ENCODE peak calls at places on chromosomes 12 and 14, in four cellular contexts. U, Q, L and C are unnamed samples. For H3K27me3, the result is how much of the 10 kb centered on the place peaks cover.

GRCh38 chr12:132445884-132446471 is 44.0 kb upstream of the FBRSL1 start:
- DNase-seq in U (peak), Q (no peak), L (peak), C (peak)

GRCh38 chr12:29695026-29695425 is 88.7 kb downstream of the TMTC1 start:
- DNase-seq in U (no peak), Q (no peak), L (no peak), C (no peak)

GRCh38 chr12:2959508-2960431 is 573 bp downstream of the TEAD4 start:
- DNase-seq in U (peak), Q (no peak), L (peak), C (peak)

GRCh38 chr12:95605087-95605486 is 53.8 kb upstream of the USP44 start:
- DNase-seq in U (no peak), Q (no peak), L (peak), C (no peak)

GRCh38 chr14:80208426-80208950 is 2.8 kb downstream of the DIO2 start:
- DNase-seq in U (no peak), Q (no peak), L (no peak), C (no peak)

GRCh38 chr14:71266994-71267636 is 359.9 kb downstream of the PCNX1 start:
- DNase-seq in U (no peak), Q (no peak), L (peak), C (no peak)

GRCh38 chr14:21071225-21072041 is 1.3 kb downstream of the ARHGEF40 start:
- DNase-seq in U (peak), Q (peak), L (peak), C (peak)

GRCh38 chr12:94427520-94428381 is 31.9 kb downstream of the CEP83 start:
- DNase-seq in U (peak), Q (no peak), L (peak), C (no peak)

GRCh38 chr12:69136931-69137613 is 102.3 kb upstream of the CPSF6 start:
- DNase-seq in U (no peak), Q (no peak), L (no peak), C (no peak)

GRCh38 chr14:71665157-71665556 is 267.1 kb upstream of the RGS6 start:
- DNase-seq in U (no peak), Q (no peak), L (peak), C (no peak)

GRCh38 chr14:33068626-33069025 is 129.9 kb downstream of the NPAS3 start:
- DNase-seq in U (no peak), Q (no peak), L (no peak), C (no peak)

GRCh38 chr14:23319746-23320583 is 1.3 kb upstream of the PABPN1 start:
- DNase-seq in U (no peak), Q (no peak), L (no peak), C (no peak)

GRCh38 chr14:36009643-36010042 is 166.9 kb downstream of the PTCSC3 start:
- DNase-seq in U (no peak), Q (no peak), L (no peak), C (no peak)

GRCh38 chr14:105490318-105490571 is 801 bp upstream of the TEDC1 start:
- DNase-seq in U (peak), Q (no peak), L (no peak), C (no peak)

GRCh38 chr14:35287481-35288013 is 4.6 kb upstream of the PSMA6 start:
- DNase-seq in U (no peak), Q (peak), L (no peak), C (peak)

GRCh38 chr12:103524238-103524875 is 28.6 kb upstream of the C12orf42 start:
- DNase-seq in U (no peak), Q (no peak), L (no peak), C (no peak)

GRCh38 chr12:29709641-29710040 is 74.1 kb downstream of the TMTC1 start:
- DNase-seq in U (no peak), Q (no peak), L (no peak), C (no peak)

GRCh38 chr12:80186727-80187217 is 87.4 kb downstream of the OTOGL start:
- DNase-seq in U (peak), Q (peak), L (peak), C (peak)

GRCh38 chr12:71947645-71948105 is 9.0 kb downstream of the TPH2 start:
- DNase-seq in U (no peak), Q (peak), L (peak), C (no peak)

GRCh38 chr14:54435500-54435981 is 5.6 kb downstream of the CNIH1 start:
- DNase-seq in U (no peak), Q (no peak), L (peak), C (no peak)

GRCh38 chr14:61234215-61234916 is 46.8 kb downstream of the TMEM30B start:
- DNase-seq in U (no peak), Q (no peak), L (no peak), C (no peak)

GRCh38 chr14:99157246-99157645 is 114.8 kb downstream of the BCL11B start:
- DNase-seq in U (no peak), Q (no peak), L (no peak), C (peak)
- H3K27me3 ChIP-seq in U (under half), Q (under half), L (under half), C (under half)

GRCh38 chr14:92240658-92241057 is 82.3 kb upstream of the SLC24A4 start:
- DNase-seq in U (no peak), Q (no peak), L (no peak), C (no peak)
- H3K27me3 ChIP-seq in U (under half), Q (under half), L (under half), C (under half)

GRCh38 chr12:112595415-112595814 is 176.7 kb downstream of the PTPN11 start:
- DNase-seq in U (no peak), Q (no peak), L (no peak), C (no peak)
- H3K27me3 ChIP-seq in U (under half), Q (under half), L (under half), C (under half)

GRCh38 chr14:58638231-58639205 is 756 bp downstream of the DACT1 start:
- DNase-seq in U (peak), Q (no peak), L (peak), C (no peak)
- H3K27me3 ChIP-seq in U (under half), Q (under half), L (under half), C (under half)

DNA sequence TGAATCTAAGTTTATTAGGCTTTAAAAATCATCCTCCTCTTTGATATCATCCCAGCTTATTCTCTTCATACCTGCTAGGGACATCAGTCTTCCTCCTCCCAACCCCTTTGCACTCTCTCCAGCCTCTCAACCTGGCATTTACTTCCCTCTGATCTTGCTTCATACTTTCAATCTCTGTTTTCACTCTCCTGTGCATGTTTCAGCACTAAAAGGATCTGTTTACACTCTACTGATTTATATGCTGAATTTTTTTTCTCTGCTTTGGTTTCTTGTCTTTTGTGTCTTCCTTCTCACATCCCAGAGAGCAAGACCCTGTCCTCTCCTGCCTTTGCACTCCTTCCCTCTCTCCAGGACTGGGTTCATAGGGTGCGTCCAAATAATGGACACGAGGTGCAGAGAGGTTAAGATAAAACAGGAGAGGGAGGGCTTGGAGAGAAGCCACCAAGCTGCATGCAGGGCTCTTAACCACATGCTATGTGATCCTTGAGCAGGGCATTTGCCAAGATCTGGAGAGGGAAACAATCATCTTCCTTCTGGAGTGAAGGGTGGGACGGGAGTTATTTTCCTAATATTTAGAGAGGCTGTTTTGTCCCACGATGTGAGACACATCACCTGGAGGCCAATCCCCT is 3.0 kb upstream of the CISTR start:
- DNase-seq in U (no peak), Q (no peak), L (peak), C (peak)
- H3K27me3 ChIP-seq in U (under half), Q (under half), L (half or more), C (half or more)

DNA sequence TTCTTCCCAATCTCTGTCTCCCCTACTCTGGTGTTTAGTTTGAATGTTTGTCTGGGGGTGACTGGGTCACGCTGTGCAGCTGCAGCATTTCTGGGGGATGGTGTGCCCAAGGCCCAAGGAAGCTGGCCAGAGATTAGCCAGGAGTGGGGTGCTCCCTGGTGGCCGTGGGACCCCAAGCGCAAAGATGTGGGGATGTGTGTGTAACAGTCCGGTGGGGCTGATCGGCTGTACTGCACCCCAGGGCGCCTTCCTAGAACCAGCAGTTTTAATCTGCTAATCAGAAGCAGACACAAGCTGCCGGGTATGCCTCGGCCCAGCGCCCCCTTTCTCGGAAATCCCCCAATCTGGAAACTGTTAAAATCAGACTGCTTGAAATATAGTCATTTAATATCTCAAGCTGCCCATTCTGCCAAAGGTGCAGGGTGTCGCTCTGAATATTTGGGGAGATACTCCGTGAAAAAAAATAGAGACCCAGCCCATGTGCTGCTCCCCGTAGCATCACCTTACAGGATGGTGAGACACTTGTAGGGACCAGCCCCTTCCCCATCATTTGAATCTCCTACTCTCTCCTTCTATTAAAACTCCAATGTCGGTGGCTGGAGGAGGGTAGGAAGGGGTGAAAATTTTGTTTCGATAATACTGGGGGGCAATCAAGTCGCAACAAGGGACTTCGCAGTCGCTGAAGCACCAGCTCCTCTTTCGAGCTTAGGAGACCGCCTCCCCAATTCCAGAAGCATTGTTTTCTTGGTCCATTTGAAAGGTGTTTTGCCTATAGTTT is 4.3 kb downstream of the HOXC9 start:
- DNase-seq in U (no peak), Q (no peak), L (no peak), C (no peak)
- H3K27me3 ChIP-seq in U (under half), Q (under half), L (half or more), C (half or more)

GRCh38 chr12:107779077-107779840 is 4.8 kb downstream of the ASCL4 start:
- DNase-seq in U (no peak), Q (no peak), L (no peak), C (no peak)
- H3K27me3 ChIP-seq in U (under half), Q (under half), L (under half), C (under half)